ENCODE peak calls at places on chromosomes 6 and 20, in five cellular contexts. Y is H1, X is HEK293T, Q is HepG2, K is GM12878. V is an unnamed sample.

GRCh38 chr20:9262653-9263194 is 193.8 kb downstream of the PLCB4 start:
- DNase-seq in Q (no peak), X (no peak), Y (no peak), K (no peak), V (no peak)

GRCh38 chr6:151485616-151486015 is 8.2 kb upstream of the CCDC170 start:
- DNase-seq in X (no peak), Y (no peak), K (no peak), Q (no peak), V (no peak)

GRCh38 chr6:34709386-34709785 is 12.8 kb upstream of the ILRUN start:
- DNase-seq in Q (no peak), X (no peak), K (no peak), Y (no peak), V (no peak)

GRCh38 chr20:805713-806112 is 27.8 kb upstream of the FAM110A start:
- DNase-seq in Q (no peak), Y (no peak), X (no peak), K (no peak), V (peak)

GRCh38 chr6:93419304-93420162 is at the start of gene EPHA7:
- DNase-seq in K (no peak), Y (peak), X (peak), Q (no peak), V (peak)

GRCh38 chr6:39688494-39688893 is 36.7 kb downstream of the KIF6 start:
- DNase-seq in Y (no peak), X (no peak), Q (no peak), K (no peak), V (no peak)

GRCh38 chr6:33689879-33690278 is 21.6 kb downstream of the UQCC2 start:
- DNase-seq in Y (no peak), K (no peak), X (no peak), Q (no peak), V (no peak)

GRCh38 chr6:13673825-13674444 is 37.7 kb downstream of the RANBP9 start:
- DNase-seq in K (no peak), Y (no peak), X (no peak), Q (no peak), V (no peak)

GRCh38 chr6:63352587-63353281 is 33.0 kb upstream of the LGSN start:
- DNase-seq in K (peak), X (peak), Y (no peak), Q (peak), V (peak)

GRCh38 chr6:109455502-109456282 is at the start of gene MICAL1:
- DNase-seq in Q (peak), K (peak), X (peak), Y (peak), V (peak)

GRCh38 chr6:181049-181654 is 111.1 kb upstream of the DUSP22 start:
- DNase-seq in K (peak), Q (no peak), Y (no peak), X (no peak), V (no peak)

GRCh38 chr6:26059901-26060300 is 27.3 kb upstream of the HFE start:
- DNase-seq in Q (no peak), Y (no peak), K (no peak), X (no peak), V (no peak)

GRCh38 chr20:55143605-55144004 is 668.2 kb downstream of the DOK5 start:
- DNase-seq in Y (no peak), K (no peak), Q (no peak), X (no peak), V (no peak)

GRCh38 chr6:41939848-41940758 is 1.5 kb downstream of the CCND3 start:
- DNase-seq in Y (peak), X (no peak), Q (no peak), K (no peak), V (no peak)

GRCh38 chr6:37554480-37554819 is 54.8 kb upstream of the CCDC167 start:
- DNase-seq in Y (no peak), K (no peak), X (no peak), Q (no peak), V (no peak)

GRCh38 chr6:3277251-3277650 is 18.5 kb downstream of the PSMG4 start:
- DNase-seq in X (no peak), Q (no peak), K (no peak), Y (no peak), V (no peak)

GRCh38 chr6:159691133-159691962 is 1.7 kb downstream of the SOD2 start:
- DNase-seq in Y (no peak), X (peak), Q (peak), K (peak), V (no peak)

GRCh38 chr6:56370127-56370540 is 122.8 kb upstream of the COL21A1 start:
- DNase-seq in X (peak), Y (no peak), Q (peak), K (no peak), V (no peak)

GRCh38 chr6:5201271-5201670 is 59.5 kb downstream of the LYRM4 start:
- DNase-seq in Q (no peak), X (no peak), K (no peak), Y (no peak), V (no peak)

GRCh38 chr6:91476000-91476399 is 889.1 kb upstream of the MAP3K7 start:
- DNase-seq in Q (peak), Y (no peak), X (peak), K (no peak), V (no peak)

DNA sequence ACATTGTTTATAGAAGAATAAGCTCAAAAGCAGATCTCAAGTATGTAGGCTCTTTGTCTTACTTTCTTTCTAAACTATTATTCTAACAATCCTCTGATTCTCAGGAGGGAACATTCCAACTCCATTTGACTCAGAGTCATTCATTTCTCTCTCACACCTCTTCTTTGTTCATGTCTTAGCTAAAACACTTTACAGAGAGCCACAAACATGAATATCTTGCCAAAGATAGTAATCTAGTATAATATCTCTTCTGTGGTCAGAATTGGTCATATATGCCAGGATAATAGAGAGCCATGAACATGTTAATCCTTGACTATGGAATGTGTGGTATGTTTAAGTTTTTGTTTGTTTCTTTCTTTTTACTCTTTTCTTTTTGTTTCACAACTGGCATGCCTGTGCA is 456.0 kb upstream of the PTCHD4 start:
- DNase-seq in Q (no peak), K (no peak), Y (no peak), X (no peak), V (no peak)
- TF ChIP-seq SUZ12 in Q (no peak), K (no peak), Y (no peak), X (no peak), V (no peak)

GRCh38 chr6:48075181-48075580 is 35.8 kb downstream of the PTCHD4 start:
- DNase-seq in X (no peak), K (no peak), Q (no peak), Y (no peak), V (no peak)
- TF ChIP-seq SUZ12 in X (no peak), K (no peak), Q (no peak), Y (no peak), V (no peak)

GRCh38 chr6:2047855-2048254 is 197.6 kb downstream of the GMDS start:
- DNase-seq in Q (no peak), Y (no peak), X (no peak), K (no peak), V (no peak)

GRCh38 chr6:2042951-2043648 is 202.3 kb downstream of the GMDS start:
- DNase-seq in Y (no peak), X (no peak), K (no peak), Q (no peak), V (no peak)

GRCh38 chr6:2044192-2044591 is 201.2 kb downstream of the GMDS start:
- DNase-seq in Q (no peak), K (no peak), Y (no peak), X (no peak), V (no peak)
- TF ChIP-seq SUZ12 in Q (no peak), K (no peak), Y (no peak), X (no peak), V (no peak)

GRCh38 chr20:40470313-40471260 is 218.4 kb downstream of the MAFB start:
- DNase-seq in Q (no peak), Y (no peak), X (no peak), K (no peak), V (no peak)

GRCh38 chr20:40468759-40469158 is 220.3 kb downstream of the MAFB start:
- DNase-seq in Y (no peak), K (no peak), X (no peak), Q (no peak), V (no peak)

GRCh38 chr20:40464731-40465208 is 224.3 kb downstream of the MAFB start:
- DNase-seq in Q (no peak), X (no peak), Y (no peak), K (no peak), V (no peak)

GRCh38 chr20:40467014-40467413 is 222.0 kb downstream of the MAFB start:
- DNase-seq in X (no peak), Q (no peak), Y (no peak), K (no peak), V (no peak)

GRCh38 chr20:40467703-40468411 is 221.2 kb downstream of the MAFB start:
- DNase-seq in Q (no peak), K (no peak), X (no peak), Y (no peak), V (no peak)
- TF ChIP-seq SUZ12 in Q (no peak), K (no peak), X (no peak), Y (no peak), V (no peak)

DNA sequence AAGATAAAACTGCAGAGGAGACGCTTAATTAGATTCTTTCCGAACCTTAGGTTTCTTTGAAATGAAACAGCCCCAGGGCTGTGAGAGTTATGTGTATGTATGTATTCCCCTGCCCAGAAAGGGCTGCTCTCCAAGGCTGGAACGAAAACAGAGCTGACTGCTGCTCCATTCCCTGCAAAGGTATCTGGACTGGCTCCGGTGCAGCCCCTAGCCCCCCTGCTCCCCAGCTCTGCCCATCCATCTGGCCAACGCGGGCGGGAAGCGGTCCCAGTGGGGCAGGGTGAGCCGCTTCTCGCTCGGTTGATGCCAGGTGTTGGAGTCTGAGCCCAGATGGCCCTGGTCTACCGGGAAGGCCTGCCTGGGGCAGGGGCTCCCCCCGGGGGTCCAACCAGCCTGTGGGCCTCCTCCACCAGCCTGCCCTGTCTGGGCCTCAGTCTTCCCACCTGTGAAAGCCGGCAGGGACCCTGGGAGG is 46.6 kb upstream of the STX16 start:
- DNase-seq in Q (no peak), Y (no peak), X (no peak), K (no peak), V (no peak)
- TF ChIP-seq SUZ12 in Q (no peak), Y (no peak), X (no peak), K (no peak), V (no peak)

GRCh38 chr20:12305555-12305954 is 387.9 kb downstream of the BTBD3 start:
- DNase-seq in Q (no peak), Y (no peak), X (no peak), K (no peak), V (no peak)
- TF ChIP-seq SUZ12 in Q (no peak), Y (no peak), X (no peak), K (no peak), V (no peak)

DNA sequence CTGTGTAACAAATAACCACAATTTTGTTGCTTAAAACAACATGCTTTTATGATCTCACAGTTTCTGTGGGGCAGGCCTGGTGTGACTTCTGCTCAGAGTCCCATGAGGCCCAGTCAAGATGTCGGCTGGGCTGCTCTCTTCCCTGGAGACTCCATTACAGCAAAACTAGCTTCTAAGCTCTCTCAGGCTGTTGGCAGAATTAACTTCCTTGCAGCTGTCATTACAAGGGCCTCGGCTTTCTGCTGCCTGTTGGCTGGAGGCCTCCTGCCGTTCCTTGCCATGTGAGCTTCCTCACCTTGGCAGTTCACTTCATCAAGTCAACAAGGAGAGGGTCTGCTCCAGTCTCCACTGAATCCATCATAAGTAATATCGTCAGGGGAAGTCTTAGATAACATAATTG is 659.2 kb downstream of the PRKN start:
- DNase-seq in K (no peak), Q (no peak), X (no peak), Y (no peak), V (no peak)
- TF ChIP-seq SUZ12 in K (no peak), Q (no peak), X (no peak), Y (no peak), V (no peak)

GRCh38 chr6:162719528-162719927 is 8.0 kb downstream of the PRKN start:
- DNase-seq in K (no peak), X (no peak), Y (no peak), Q (no peak), V (no peak)
- TF ChIP-seq SUZ12 in K (no peak), X (no peak), Y (no peak), Q (no peak), V (no peak)

V was measured in NT2/D1.